ENCODE peak calls at places on chromosome 13, in six cellular contexts. One of them, this sample, is unnamed.

GRCh38 chr13:96075953-96076543 is 13.9 kb upstream of the HS6ST3 start:
- DNase-seq in IMR-90: peak; percentile 23
- DNase-seq in neural progenitor cell: no peak
- DNase-seq in H9: no peak
- DNase-seq in MM.1S: peak; percentile 56
- DNase-seq in GM23338: peak; percentile 57
- DNase-seq in this sample: no peak

GRCh38 chr13:80361883-80362327 is 21.0 kb upstream of the SPRY2 start:
- DNase-seq in IMR-90: no peak
- DNase-seq in neural progenitor cell: peak; percentile 83
- DNase-seq in H9: peak; percentile 36
- DNase-seq in MM.1S: peak; percentile 58
- DNase-seq in GM23338: peak; percentile 60
- DNase-seq in this sample: no peak

GRCh38 chr13:57640582-57640981 is 9.0 kb downstream of the PCDH17 start:
- DNase-seq in IMR-90: no peak
- DNase-seq in neural progenitor cell: no peak
- DNase-seq in H9: no peak
- DNase-seq in MM.1S: no peak
- DNase-seq in GM23338: no peak
- DNase-seq in this sample: no peak

GRCh38 chr13:58397596-58398387 is 766.2 kb downstream of the PCDH17 start:
- DNase-seq in IMR-90: no peak
- DNase-seq in neural progenitor cell: peak; percentile 18
- DNase-seq in H9: peak; percentile 42
- DNase-seq in MM.1S: no peak
- DNase-seq in GM23338: no peak
- DNase-seq in this sample: no peak

GRCh38 chr13:42367836-42368235 is 95.9 kb downstream of the AKAP11 start:
- DNase-seq in IMR-90: no peak
- DNase-seq in neural progenitor cell: no peak
- DNase-seq in H9: no peak
- DNase-seq in MM.1S: no peak
- DNase-seq in GM23338: no peak
- DNase-seq in this sample: no peak

GRCh38 chr13:104984296-104984818 is 1551.1 kb downstream of the EFNB2 start:
- DNase-seq in IMR-90: peak; percentile 12
- DNase-seq in neural progenitor cell: no peak
- DNase-seq in H9: no peak
- DNase-seq in MM.1S: peak; percentile 89
- DNase-seq in GM23338: no peak
- DNase-seq in this sample: no peak

GRCh38 chr13:20769091-20769490 is 4.7 kb downstream of the EEF1AKMT1 start:
- DNase-seq in IMR-90: no peak
- DNase-seq in neural progenitor cell: no peak
- DNase-seq in H9: no peak
- DNase-seq in MM.1S: no peak
- DNase-seq in GM23338: peak; percentile 11
- DNase-seq in this sample: no peak

GRCh38 chr13:27587083-27587482 is 33.2 kb downstream of the LNX2 start:
- DNase-seq in IMR-90: no peak
- DNase-seq in neural progenitor cell: no peak
- DNase-seq in H9: no peak
- DNase-seq in MM.1S: no peak
- DNase-seq in GM23338: no peak
- DNase-seq in this sample: no peak

GRCh38 chr13:91748416-91749089 is 350.1 kb downstream of the GPC5 start:
- DNase-seq in IMR-90: no peak
- DNase-seq in neural progenitor cell: no peak
- DNase-seq in H9: no peak
- DNase-seq in MM.1S: no peak
- DNase-seq in GM23338: no peak
- DNase-seq in this sample: no peak

GRCh38 chr13:107291875-107292274 is 723.9 kb upstream of the ARGLU1 start:
- DNase-seq in IMR-90: no peak
- DNase-seq in neural progenitor cell: no peak
- DNase-seq in H9: no peak
- DNase-seq in MM.1S: no peak
- DNase-seq in GM23338: no peak
- DNase-seq in this sample: no peak
- H4K20me1 ChIP-seq in IMR-90: no peaks in the 10 kb centered on the region
- H4K20me1 ChIP-seq in neural progenitor cell: no peaks in the 10 kb centered on the region
- H4K20me1 ChIP-seq in H9: no peaks in the 10 kb centered on the region
- H4K20me1 ChIP-seq in MM.1S: no peaks in the 10 kb centered on the region
- H4K20me1 ChIP-seq in GM23338: no peaks in the 10 kb centered on the region
- H4K20me1 ChIP-seq in this sample: no peaks in the 10 kb centered on the region

GRCh38 chr13:86765462-86765861 is 905.7 kb upstream of the SLITRK5 start:
- DNase-seq in IMR-90: no peak
- DNase-seq in neural progenitor cell: no peak
- DNase-seq in H9: no peak
- DNase-seq in MM.1S: peak; percentile 47
- DNase-seq in GM23338: no peak
- DNase-seq in this sample: no peak

GRCh38 chr13:86757236-86757978 is 913.8 kb upstream of the SLITRK5 start:
- DNase-seq in IMR-90: no peak
- DNase-seq in neural progenitor cell: no peak
- DNase-seq in H9: peak; percentile 67
- DNase-seq in MM.1S: peak; percentile 47
- DNase-seq in GM23338: peak; percentile 52
- DNase-seq in this sample: no peak

GRCh38 chr13:86758116-86758515 is 913.1 kb upstream of the SLITRK5 start:
- DNase-seq in IMR-90: no peak
- DNase-seq in neural progenitor cell: no peak
- DNase-seq in H9: no peak
- DNase-seq in MM.1S: no peak
- DNase-seq in GM23338: no peak
- DNase-seq in this sample: no peak

GRCh38 chr13:86760620-86761019 is 910.6 kb upstream of the SLITRK5 start:
- DNase-seq in IMR-90: no peak
- DNase-seq in neural progenitor cell: no peak
- DNase-seq in H9: no peak
- DNase-seq in MM.1S: no peak
- DNase-seq in GM23338: no peak
- DNase-seq in this sample: no peak
- H4K20me1 ChIP-seq in IMR-90: no peaks in the 10 kb centered on the region
- H4K20me1 ChIP-seq in neural progenitor cell: no peaks in the 10 kb centered on the region
- H4K20me1 ChIP-seq in H9: no peaks in the 10 kb centered on the region
- H4K20me1 ChIP-seq in MM.1S: no peaks in the 10 kb centered on the region
- H4K20me1 ChIP-seq in GM23338: no peaks in the 10 kb centered on the region
- H4K20me1 ChIP-seq in this sample: no peaks in the 10 kb centered on the region

GRCh38 chr13:98443329-98443728 is 133.6 kb downstream of the STK24 start:
- DNase-seq in IMR-90: peak; percentile 92
- DNase-seq in neural progenitor cell: no peak
- DNase-seq in H9: no peak
- DNase-seq in MM.1S: no peak
- DNase-seq in GM23338: no peak
- DNase-seq in this sample: no peak

GRCh38 chr13:98444381-98444780 is 132.5 kb downstream of the STK24 start:
- DNase-seq in IMR-90: no peak
- DNase-seq in neural progenitor cell: no peak
- DNase-seq in H9: no peak
- DNase-seq in MM.1S: no peak
- DNase-seq in GM23338: no peak
- DNase-seq in this sample: no peak

GRCh38 chr13:98445340-98446233 is 131.3 kb downstream of the STK24 start:
- DNase-seq in IMR-90: peak; percentile 41
- DNase-seq in neural progenitor cell: peak; percentile 85
- DNase-seq in H9: peak; percentile 89
- DNase-seq in MM.1S: peak; percentile 49
- DNase-seq in GM23338: peak; percentile 91
- DNase-seq in this sample: peak; percentile 41

GRCh38 chr13:98442391-98443230 is 134.3 kb downstream of the STK24 start:
- DNase-seq in IMR-90: no peak
- DNase-seq in neural progenitor cell: no peak
- DNase-seq in H9: no peak
- DNase-seq in MM.1S: no peak
- DNase-seq in GM23338: no peak
- DNase-seq in this sample: no peak

GRCh38 chr13:98443800-98444325 is 133.0 kb downstream of the STK24 start:
- DNase-seq in IMR-90: no peak
- DNase-seq in neural progenitor cell: no peak
- DNase-seq in H9: no peak
- DNase-seq in MM.1S: no peak
- DNase-seq in GM23338: no peak
- DNase-seq in this sample: no peak
- H4K20me1 ChIP-seq in IMR-90: peaks cover 22% of the 10 kb centered on the region
- H4K20me1 ChIP-seq in neural progenitor cell: peaks cover 5% of the 10 kb centered on the region
- H4K20me1 ChIP-seq in H9: peaks cover 2% of the 10 kb centered on the region
- H4K20me1 ChIP-seq in MM.1S: no peaks in the 10 kb centered on the region
- H4K20me1 ChIP-seq in GM23338: no peaks in the 10 kb centered on the region
- H4K20me1 ChIP-seq in this sample: peaks cover 4% of the 10 kb centered on the region

GRCh38 chr13:113740661-113741060 is 18.4 kb upstream of the TMEM255B start:
- DNase-seq in IMR-90: no peak
- DNase-seq in neural progenitor cell: no peak
- DNase-seq in H9: no peak
- DNase-seq in MM.1S: no peak
- DNase-seq in GM23338: no peak
- DNase-seq in this sample: no peak
- H4K20me1 ChIP-seq in IMR-90: no peaks in the 10 kb centered on the region
- H4K20me1 ChIP-seq in neural progenitor cell: no peaks in the 10 kb centered on the region
- H4K20me1 ChIP-seq in H9: no peaks in the 10 kb centered on the region
- H4K20me1 ChIP-seq in MM.1S: no peaks in the 10 kb centered on the region
- H4K20me1 ChIP-seq in GM23338: no peaks in the 10 kb centered on the region
- H4K20me1 ChIP-seq in this sample: no peaks in the 10 kb centered on the region

GRCh38 chr13:85303630-85304029 is 495.6 kb downstream of the SLITRK6 start:
- DNase-seq in IMR-90: no peak
- DNase-seq in neural progenitor cell: no peak
- DNase-seq in H9: no peak
- DNase-seq in MM.1S: no peak
- DNase-seq in GM23338: no peak
- DNase-seq in this sample: no peak
- H4K20me1 ChIP-seq in IMR-90: no peaks in the 10 kb centered on the region
- H4K20me1 ChIP-seq in neural progenitor cell: no peaks in the 10 kb centered on the region
- H4K20me1 ChIP-seq in H9: no peaks in the 10 kb centered on the region
- H4K20me1 ChIP-seq in MM.1S: no peaks in the 10 kb centered on the region
- H4K20me1 ChIP-seq in GM23338: no peaks in the 10 kb centered on the region
- H4K20me1 ChIP-seq in this sample: no peaks in the 10 kb centered on the region

GRCh38 chr13:110904748-110905147 is 10.1 kb downstream of the ANKRD10 start:
- DNase-seq in IMR-90: no peak
- DNase-seq in neural progenitor cell: no peak
- DNase-seq in H9: no peak
- DNase-seq in MM.1S: no peak
- DNase-seq in GM23338: no peak
- DNase-seq in this sample: no peak
- H4K20me1 ChIP-seq in IMR-90: peaks cover 53% of the 10 kb centered on the region
- H4K20me1 ChIP-seq in neural progenitor cell: peaks cover 83% of the 10 kb centered on the region
- H4K20me1 ChIP-seq in H9: no peaks in the 10 kb centered on the region
- H4K20me1 ChIP-seq in MM.1S: peaks cover 39% of the 10 kb centered on the region
- H4K20me1 ChIP-seq in GM23338: peaks cover 19% of the 10 kb centered on the region
- H4K20me1 ChIP-seq in this sample: peaks cover 63% of the 10 kb centered on the region

This sample was measured in HCT116.